ENCODE peak calls at places on chromosome 12, in six cellular contexts. One of them, this sample, is unnamed.

GRCh38 chr12:113094738-113095137 is 38.2 kb downstream of the DTX1 start:
- DNase-seq in stimulated activated CD8-positive, alpha-beta memory T cell treated with anti-CD3 and anti-CD28 coated beads, Interleukin-7, amount 100 ng/mL, for 1 hour: no peak
- DNase-seq in endothelial cell of umbilical vein: no peak
- DNase-seq in HuH-7.5: no peak
- DNase-seq in glutamatergic neuron: no peak
- DNase-seq in heart right ventricle: no peak
- DNase-seq in this sample: no peak

GRCh38 chr12:107329569-107330324 is 236.4 kb upstream of the CRY1 start:
- DNase-seq in stimulated activated CD8-positive, alpha-beta memory T cell treated with anti-CD3 and anti-CD28 coated beads, Interleukin-7, amount 100 ng/mL, for 1 hour: no peak
- DNase-seq in endothelial cell of umbilical vein: no peak
- DNase-seq in HuH-7.5: no peak
- DNase-seq in glutamatergic neuron: no peak
- DNase-seq in heart right ventricle: no peak
- DNase-seq in this sample: no peak

GRCh38 chr12:116687888-116688287 is 50.0 kb downstream of the SPRING1 start:
- DNase-seq in stimulated activated CD8-positive, alpha-beta memory T cell treated with anti-CD3 and anti-CD28 coated beads, Interleukin-7, amount 100 ng/mL, for 1 hour: no peak
- DNase-seq in endothelial cell of umbilical vein: peak
- DNase-seq in HuH-7.5: peak
- DNase-seq in glutamatergic neuron: peak
- DNase-seq in heart right ventricle: peak
- DNase-seq in this sample: peak

GRCh38 chr12:55965941-55966407 is at the start of gene PMEL:
- DNase-seq in stimulated activated CD8-positive, alpha-beta memory T cell treated with anti-CD3 and anti-CD28 coated beads, Interleukin-7, amount 100 ng/mL, for 1 hour: no peak
- DNase-seq in endothelial cell of umbilical vein: peak
- DNase-seq in HuH-7.5: peak
- DNase-seq in glutamatergic neuron: peak
- DNase-seq in heart right ventricle: no peak
- DNase-seq in this sample: no peak

GRCh38 chr12:101685121-101685520 is 12.3 kb upstream of the CHPT1 start:
- DNase-seq in stimulated activated CD8-positive, alpha-beta memory T cell treated with anti-CD3 and anti-CD28 coated beads, Interleukin-7, amount 100 ng/mL, for 1 hour: no peak
- DNase-seq in endothelial cell of umbilical vein: no peak
- DNase-seq in HuH-7.5: no peak
- DNase-seq in glutamatergic neuron: no peak
- DNase-seq in heart right ventricle: no peak
- DNase-seq in this sample: no peak

GRCh38 chr12:48677782-48678181 is 4.3 kb downstream of the KANSL2 start:
- DNase-seq in stimulated activated CD8-positive, alpha-beta memory T cell treated with anti-CD3 and anti-CD28 coated beads, Interleukin-7, amount 100 ng/mL, for 1 hour: no peak
- DNase-seq in endothelial cell of umbilical vein: no peak
- DNase-seq in HuH-7.5: no peak
- DNase-seq in glutamatergic neuron: no peak
- DNase-seq in heart right ventricle: no peak
- DNase-seq in this sample: no peak

GRCh38 chr12:132533584-132533958 is 43.6 kb downstream of the FBRSL1 start:
- DNase-seq in stimulated activated CD8-positive, alpha-beta memory T cell treated with anti-CD3 and anti-CD28 coated beads, Interleukin-7, amount 100 ng/mL, for 1 hour: no peak
- DNase-seq in endothelial cell of umbilical vein: no peak
- DNase-seq in HuH-7.5: no peak
- DNase-seq in glutamatergic neuron: no peak
- DNase-seq in heart right ventricle: no peak
- DNase-seq in this sample: no peak

GRCh38 chr12:116881325-116881866 is at the start of gene HRK:
- DNase-seq in stimulated activated CD8-positive, alpha-beta memory T cell treated with anti-CD3 and anti-CD28 coated beads, Interleukin-7, amount 100 ng/mL, for 1 hour: no peak
- DNase-seq in endothelial cell of umbilical vein: no peak
- DNase-seq in HuH-7.5: peak
- DNase-seq in glutamatergic neuron: no peak
- DNase-seq in heart right ventricle: no peak
- DNase-seq in this sample: no peak

GRCh38 chr12:51160814-51161459 is 12.0 kb downstream of the TFCP2 start:
- DNase-seq in stimulated activated CD8-positive, alpha-beta memory T cell treated with anti-CD3 and anti-CD28 coated beads, Interleukin-7, amount 100 ng/mL, for 1 hour: no peak
- DNase-seq in endothelial cell of umbilical vein: no peak
- DNase-seq in HuH-7.5: peak
- DNase-seq in glutamatergic neuron: no peak
- DNase-seq in heart right ventricle: no peak
- DNase-seq in this sample: no peak

GRCh38 chr12:22115711-22116110 is 69.7 kb downstream of the CMAS start:
- DNase-seq in stimulated activated CD8-positive, alpha-beta memory T cell treated with anti-CD3 and anti-CD28 coated beads, Interleukin-7, amount 100 ng/mL, for 1 hour: no peak
- DNase-seq in endothelial cell of umbilical vein: no peak
- DNase-seq in HuH-7.5: no peak
- DNase-seq in glutamatergic neuron: no peak
- DNase-seq in heart right ventricle: no peak
- DNase-seq in this sample: no peak

GRCh38 chr12:81176796-81177195 is 98.9 kb downstream of the ACSS3 start:
- DNase-seq in stimulated activated CD8-positive, alpha-beta memory T cell treated with anti-CD3 and anti-CD28 coated beads, Interleukin-7, amount 100 ng/mL, for 1 hour: no peak
- DNase-seq in endothelial cell of umbilical vein: no peak
- DNase-seq in HuH-7.5: no peak
- DNase-seq in glutamatergic neuron: no peak
- DNase-seq in heart right ventricle: no peak
- DNase-seq in this sample: no peak

GRCh38 chr12:100289011-100289410 is 22.0 kb downstream of the SCYL2 start:
- DNase-seq in stimulated activated CD8-positive, alpha-beta memory T cell treated with anti-CD3 and anti-CD28 coated beads, Interleukin-7, amount 100 ng/mL, for 1 hour: no peak
- DNase-seq in endothelial cell of umbilical vein: no peak
- DNase-seq in HuH-7.5: no peak
- DNase-seq in glutamatergic neuron: no peak
- DNase-seq in heart right ventricle: no peak
- DNase-seq in this sample: no peak

GRCh38 chr12:10959777-10960176 is 20.7 kb upstream of the TAS2R14 start:
- DNase-seq in stimulated activated CD8-positive, alpha-beta memory T cell treated with anti-CD3 and anti-CD28 coated beads, Interleukin-7, amount 100 ng/mL, for 1 hour: no peak
- DNase-seq in endothelial cell of umbilical vein: peak
- DNase-seq in HuH-7.5: no peak
- DNase-seq in glutamatergic neuron: no peak
- DNase-seq in heart right ventricle: no peak
- DNase-seq in this sample: peak

GRCh38 chr12:23204933-23205778 is 580.2 kb downstream of the ETNK1 start:
- DNase-seq in stimulated activated CD8-positive, alpha-beta memory T cell treated with anti-CD3 and anti-CD28 coated beads, Interleukin-7, amount 100 ng/mL, for 1 hour: no peak
- DNase-seq in endothelial cell of umbilical vein: peak
- DNase-seq in HuH-7.5: no peak
- DNase-seq in glutamatergic neuron: no peak
- DNase-seq in heart right ventricle: no peak
- DNase-seq in this sample: peak

GRCh38 chr12:9699898-9700605 is 30.5 kb downstream of the CLEC2D start:
- DNase-seq in stimulated activated CD8-positive, alpha-beta memory T cell treated with anti-CD3 and anti-CD28 coated beads, Interleukin-7, amount 100 ng/mL, for 1 hour: no peak
- DNase-seq in endothelial cell of umbilical vein: peak
- DNase-seq in HuH-7.5: no peak
- DNase-seq in glutamatergic neuron: no peak
- DNase-seq in heart right ventricle: no peak
- DNase-seq in this sample: no peak

GRCh38 chr12:11723993-11724392 is 74.5 kb downstream of the ETV6 start:
- DNase-seq in stimulated activated CD8-positive, alpha-beta memory T cell treated with anti-CD3 and anti-CD28 coated beads, Interleukin-7, amount 100 ng/mL, for 1 hour: no peak
- DNase-seq in endothelial cell of umbilical vein: no peak
- DNase-seq in HuH-7.5: no peak
- DNase-seq in glutamatergic neuron: no peak
- DNase-seq in heart right ventricle: no peak
- DNase-seq in this sample: no peak

GRCh38 chr12:20369164-20370000 is 1.0 kb downstream of the PDE3A start:
- DNase-seq in stimulated activated CD8-positive, alpha-beta memory T cell treated with anti-CD3 and anti-CD28 coated beads, Interleukin-7, amount 100 ng/mL, for 1 hour: no peak
- DNase-seq in endothelial cell of umbilical vein: peak
- DNase-seq in HuH-7.5: peak
- DNase-seq in glutamatergic neuron: peak
- DNase-seq in heart right ventricle: peak
- DNase-seq in this sample: no peak

GRCh38 chr12:108858399-108859074 is 1.2 kb upstream of the SSH1 start:
- DNase-seq in stimulated activated CD8-positive, alpha-beta memory T cell treated with anti-CD3 and anti-CD28 coated beads, Interleukin-7, amount 100 ng/mL, for 1 hour: no peak
- DNase-seq in endothelial cell of umbilical vein: peak
- DNase-seq in HuH-7.5: no peak
- DNase-seq in glutamatergic neuron: no peak
- DNase-seq in heart right ventricle: no peak
- DNase-seq in this sample: no peak

GRCh38 chr12:32535260-32535999 is 136.1 kb downstream of the FGD4 start:
- DNase-seq in stimulated activated CD8-positive, alpha-beta memory T cell treated with anti-CD3 and anti-CD28 coated beads, Interleukin-7, amount 100 ng/mL, for 1 hour: no peak
- DNase-seq in endothelial cell of umbilical vein: peak
- DNase-seq in HuH-7.5: peak
- DNase-seq in glutamatergic neuron: peak
- DNase-seq in heart right ventricle: peak
- DNase-seq in this sample: peak

GRCh38 chr12:25557830-25558436 is 4.8 kb upstream of the LMNTD1 start:
- DNase-seq in stimulated activated CD8-positive, alpha-beta memory T cell treated with anti-CD3 and anti-CD28 coated beads, Interleukin-7, amount 100 ng/mL, for 1 hour: no peak
- DNase-seq in endothelial cell of umbilical vein: peak
- DNase-seq in HuH-7.5: peak
- DNase-seq in glutamatergic neuron: no peak
- DNase-seq in heart right ventricle: no peak
- DNase-seq in this sample: peak

GRCh38 chr12:131856366-131857097 is 28.3 kb downstream of the MMP17 start:
- DNase-seq in stimulated activated CD8-positive, alpha-beta memory T cell treated with anti-CD3 and anti-CD28 coated beads, Interleukin-7, amount 100 ng/mL, for 1 hour: no peak
- DNase-seq in endothelial cell of umbilical vein: no peak
- DNase-seq in HuH-7.5: no peak
- DNase-seq in glutamatergic neuron: no peak
- DNase-seq in heart right ventricle: no peak
- DNase-seq in this sample: no peak

GRCh38 chr12:87283111-87283510 is 746.1 kb downstream of the C12orf50 start:
- DNase-seq in stimulated activated CD8-positive, alpha-beta memory T cell treated with anti-CD3 and anti-CD28 coated beads, Interleukin-7, amount 100 ng/mL, for 1 hour: no peak
- DNase-seq in endothelial cell of umbilical vein: no peak
- DNase-seq in HuH-7.5: no peak
- DNase-seq in glutamatergic neuron: no peak
- DNase-seq in heart right ventricle: no peak
- DNase-seq in this sample: no peak

GRCh38 chr12:28933176-28933575 is 215.9 kb upstream of the FAR2 start:
- DNase-seq in stimulated activated CD8-positive, alpha-beta memory T cell treated with anti-CD3 and anti-CD28 coated beads, Interleukin-7, amount 100 ng/mL, for 1 hour: no peak
- DNase-seq in endothelial cell of umbilical vein: peak
- DNase-seq in HuH-7.5: no peak
- DNase-seq in glutamatergic neuron: no peak
- DNase-seq in heart right ventricle: no peak
- DNase-seq in this sample: no peak

GRCh38 chr12:13613297-13613696 is 368.1 kb downstream of the GRIN2B start:
- DNase-seq in stimulated activated CD8-positive, alpha-beta memory T cell treated with anti-CD3 and anti-CD28 coated beads, Interleukin-7, amount 100 ng/mL, for 1 hour: no peak
- DNase-seq in endothelial cell of umbilical vein: no peak
- DNase-seq in HuH-7.5: no peak
- DNase-seq in glutamatergic neuron: no peak
- DNase-seq in heart right ventricle: no peak
- DNase-seq in this sample: no peak

GRCh38 chr12:19201653-19202052 is 72.1 kb downstream of the PLEKHA5 start:
- DNase-seq in stimulated activated CD8-positive, alpha-beta memory T cell treated with anti-CD3 and anti-CD28 coated beads, Interleukin-7, amount 100 ng/mL, for 1 hour: no peak
- DNase-seq in endothelial cell of umbilical vein: no peak
- DNase-seq in HuH-7.5: no peak
- DNase-seq in glutamatergic neuron: no peak
- DNase-seq in heart right ventricle: no peak
- DNase-seq in this sample: no peak